ENCODE peak calls at places on chromosomes 12 and 14, in seven cellular contexts. F is C1 segment of cervical spinal cord, A is T-cell, M is mesenteric fat pad, V is iris pigment epithelial cell, C is HuH-7, E is posterior vena cava. O is an unnamed sample.

GRCh38 chr12:4273651-4274395 is at the start of gene CCND2:
- DNase-seq in F (peak), A (peak), M (no peak), V (peak), C (no peak), E (peak), O (peak)

GRCh38 chr14:100577321-100577985 is 9.8 kb downstream of the BEGAIN start:
- DNase-seq in F (no peak), A (no peak), M (peak), V (no peak), C (no peak), E (peak), O (no peak)

GRCh38 chr12:11814362-11814761 is 164.9 kb downstream of the ETV6 start:
- DNase-seq in F (no peak), A (no peak), M (no peak), V (peak), C (no peak), E (no peak), O (peak)

GRCh38 chr12:121087467-121088207 is 45.0 kb upstream of the P2RX7 start:
- DNase-seq in F (no peak), A (no peak), M (peak), V (no peak), C (no peak), E (no peak), O (no peak)

GRCh38 chr12:45696049-45696448 is 33.5 kb upstream of the ARID2 start:
- DNase-seq in F (no peak), A (no peak), M (no peak), V (no peak), C (no peak), E (no peak), O (no peak)

GRCh38 chr14:99515301-99516155 is 34.3 kb downstream of the CCNK start:
- DNase-seq in F (no peak), A (no peak), M (peak), V (no peak), C (no peak), E (peak), O (no peak)

GRCh38 chr12:94418517-94418916 is 41.1 kb downstream of the CEP83 start:
- DNase-seq in F (no peak), A (no peak), M (no peak), V (peak), C (no peak), E (no peak), O (no peak)

GRCh38 chr14:100823488-100823887 is 2.4 kb upstream of the MEG3 start:
- DNase-seq in F (no peak), A (no peak), M (no peak), V (no peak), C (no peak), E (no peak), O (peak)

GRCh38 chr14:88005050-88005481 is at the start of gene GPR65:
- DNase-seq in F (no peak), A (peak), M (no peak), V (peak), C (no peak), E (no peak), O (no peak)

GRCh38 chr14:65926504-65926903 is 514.0 kb downstream of the FUT8 start:
- DNase-seq in F (no peak), A (no peak), M (no peak), V (no peak), C (no peak), E (no peak), O (no peak)

O was measured in endothelial cell of umbilical vein.